ENCODE peak calls at places on chromosomes 4 and X, in four cellular contexts. One of them, this sample, is unnamed.

GRCh38 chr4:120043828-120044227 is 22.8 kb downstream of the MAD2L1 start:
- DNase-seq in NCI-H748 treated with DMSO at 0.1 percent for 48 hours: no peak
- DNase-seq in germinal center: no peak
- DNase-seq in substantia nigra: no peak
- DNase-seq in this sample: no peak

GRCh38 chr4:128322986-128323385 is 35.4 kb upstream of the PGRMC2 start:
- DNase-seq in NCI-H748 treated with DMSO at 0.1 percent for 48 hours: no peak
- DNase-seq in germinal center: no peak
- DNase-seq in substantia nigra: no peak
- DNase-seq in this sample: no peak

GRCh38 chr4:39860804-39861203 is 116.9 kb downstream of the PDS5A start:
- DNase-seq in NCI-H748 treated with DMSO at 0.1 percent for 48 hours: no peak
- DNase-seq in germinal center: no peak
- DNase-seq in substantia nigra: no peak
- DNase-seq in this sample: no peak

GRCh38 chr4:183600189-183600685 is 58.7 kb downstream of the RWDD4 start:
- DNase-seq in NCI-H748 treated with DMSO at 0.1 percent for 48 hours: no peak
- DNase-seq in germinal center: no peak
- DNase-seq in substantia nigra: no peak
- DNase-seq in this sample: peak; percentile 34

GRCh38 chr4:14620567-14621138 is 381.6 kb upstream of the CPEB2 start:
- DNase-seq in NCI-H748 treated with DMSO at 0.1 percent for 48 hours: no peak
- DNase-seq in germinal center: no peak
- DNase-seq in substantia nigra: no peak
- DNase-seq in this sample: no peak

GRCh38 chrX:129462707-129463106 is 60.6 kb downstream of the SMARCA1 start:
- DNase-seq in NCI-H748 treated with DMSO at 0.1 percent for 48 hours: no peak
- DNase-seq in germinal center: no peak
- DNase-seq in substantia nigra: no peak
- DNase-seq in this sample: no peak

GRCh38 chr4:139767585-139767984 is 102.0 kb downstream of the MGST2 start:
- DNase-seq in NCI-H748 treated with DMSO at 0.1 percent for 48 hours: no peak
- DNase-seq in germinal center: no peak
- DNase-seq in substantia nigra: no peak
- DNase-seq in this sample: no peak

GRCh38 chrX:1163231-1163630 is 49.2 kb downstream of the CRLF2 start:
- DNase-seq in NCI-H748 treated with DMSO at 0.1 percent for 48 hours: no peak
- DNase-seq in germinal center: no peak
- DNase-seq in substantia nigra: no peak
- DNase-seq in this sample: no peak

GRCh38 chr4:137129471-137130244 is 402.6 kb downstream of the PCDH18 start:
- DNase-seq in NCI-H748 treated with DMSO at 0.1 percent for 48 hours: no peak
- DNase-seq in germinal center: no peak
- DNase-seq in substantia nigra: no peak
- DNase-seq in this sample: no peak

GRCh38 chr4:47032405-47033106 is 1.2 kb downstream of the GABRB1 start:
- DNase-seq in NCI-H748 treated with DMSO at 0.1 percent for 48 hours: peak; percentile 29
- DNase-seq in germinal center: peak; percentile 31
- DNase-seq in substantia nigra: peak; percentile 37
- DNase-seq in this sample: no peak

GRCh38 chr4:54959656-54960055 is 165.7 kb downstream of the KDR start:
- DNase-seq in NCI-H748 treated with DMSO at 0.1 percent for 48 hours: no peak
- DNase-seq in germinal center: no peak
- DNase-seq in substantia nigra: no peak
- DNase-seq in this sample: no peak

GRCh38 chr4:182521006-182521405 is 277.8 kb downstream of the TENM3 start:
- DNase-seq in NCI-H748 treated with DMSO at 0.1 percent for 48 hours: no peak
- DNase-seq in germinal center: no peak
- DNase-seq in substantia nigra: no peak
- DNase-seq in this sample: no peak

GRCh38 chr4:84470204-84470785 is 28.8 kb downstream of the NKX6-1 start:
- DNase-seq in NCI-H748 treated with DMSO at 0.1 percent for 48 hours: no peak
- DNase-seq in germinal center: no peak
- DNase-seq in substantia nigra: no peak
- DNase-seq in this sample: no peak

GRCh38 chr4:32189130-32189529 is 1469.0 kb downstream of the PCDH7 start:
- DNase-seq in NCI-H748 treated with DMSO at 0.1 percent for 48 hours: no peak
- DNase-seq in germinal center: no peak
- DNase-seq in substantia nigra: no peak
- DNase-seq in this sample: peak; percentile 84

GRCh38 chr4:35364321-35364870 is 879.9 kb downstream of the ARAP2 start:
- DNase-seq in NCI-H748 treated with DMSO at 0.1 percent for 48 hours: no peak
- DNase-seq in germinal center: no peak
- DNase-seq in substantia nigra: no peak
- DNase-seq in this sample: no peak

GRCh38 chrX:110081740-110082139 is 78.8 kb downstream of the TMEM164 start:
- DNase-seq in NCI-H748 treated with DMSO at 0.1 percent for 48 hours: no peak
- DNase-seq in germinal center: no peak
- DNase-seq in substantia nigra: no peak
- DNase-seq in this sample: no peak

GRCh38 chr4:184498598-184498997 is 24.2 kb upstream of the IRF2 start:
- DNase-seq in NCI-H748 treated with DMSO at 0.1 percent for 48 hours: no peak
- DNase-seq in germinal center: no peak
- DNase-seq in substantia nigra: no peak
- DNase-seq in this sample: peak; percentile 34

GRCh38 chrX:41027388-41027787 is 57.9 kb upstream of the USP9X start:
- DNase-seq in NCI-H748 treated with DMSO at 0.1 percent for 48 hours: no peak
- DNase-seq in germinal center: no peak
- DNase-seq in substantia nigra: no peak
- DNase-seq in this sample: no peak

GRCh38 chr4:7045961-7046921 is 3.1 kb downstream of the TADA2B start:
- DNase-seq in NCI-H748 treated with DMSO at 0.1 percent for 48 hours: no peak
- DNase-seq in germinal center: peak; percentile 33
- DNase-seq in substantia nigra: no peak
- DNase-seq in this sample: no peak

GRCh38 chr4:88981571-88981970 is 75.4 kb downstream of the FAM13A start:
- DNase-seq in NCI-H748 treated with DMSO at 0.1 percent for 48 hours: no peak
- DNase-seq in germinal center: no peak
- DNase-seq in substantia nigra: no peak
- DNase-seq in this sample: no peak

GRCh38 chrX:155112171-155112570 is 40.9 kb downstream of the BRCC3 start:
- DNase-seq in NCI-H748 treated with DMSO at 0.1 percent for 48 hours: no peak
- DNase-seq in germinal center: no peak
- DNase-seq in substantia nigra: no peak
- DNase-seq in this sample: no peak

GRCh38 chr4:169847171-169847570 is 89.4 kb upstream of the HPF1 start:
- DNase-seq in NCI-H748 treated with DMSO at 0.1 percent for 48 hours: no peak
- DNase-seq in germinal center: no peak
- DNase-seq in substantia nigra: no peak
- DNase-seq in this sample: no peak

GRCh38 chr4:60033826-60034225 is 1166.3 kb upstream of the ADGRL3 start:
- DNase-seq in NCI-H748 treated with DMSO at 0.1 percent for 48 hours: no peak
- DNase-seq in germinal center: no peak
- DNase-seq in substantia nigra: no peak
- DNase-seq in this sample: no peak

GRCh38 chrX:147838465-147839131 is 73.1 kb upstream of the FMR1 start:
- DNase-seq in NCI-H748 treated with DMSO at 0.1 percent for 48 hours: no peak
- DNase-seq in germinal center: no peak
- DNase-seq in substantia nigra: no peak
- DNase-seq in this sample: no peak

GRCh38 chr4:127857641-127858040 is 23.1 kb upstream of the PLK4 start:
- DNase-seq in NCI-H748 treated with DMSO at 0.1 percent for 48 hours: no peak
- DNase-seq in germinal center: no peak
- DNase-seq in substantia nigra: no peak
- DNase-seq in this sample: no peak

GRCh38 chrX:31591355-31591754 is 519.5 kb upstream of the FTHL17 start:
- DNase-seq in NCI-H748 treated with DMSO at 0.1 percent for 48 hours: no peak
- DNase-seq in germinal center: no peak
- DNase-seq in substantia nigra: no peak
- DNase-seq in this sample: no peak

GRCh38 chr4:3313139-3313538 is 20.3 kb downstream of the RGS12 start:
- DNase-seq in NCI-H748 treated with DMSO at 0.1 percent for 48 hours: no peak
- DNase-seq in germinal center: no peak
- DNase-seq in substantia nigra: no peak
- DNase-seq in this sample: no peak

GRCh38 chrX:68234171-68234910 is 199.0 kb downstream of the OPHN1 start:
- DNase-seq in NCI-H748 treated with DMSO at 0.1 percent for 48 hours: no peak
- DNase-seq in germinal center: no peak
- DNase-seq in substantia nigra: no peak
- DNase-seq in this sample: no peak

GRCh38 chrX:148069759-148070503 is 88.8 kb downstream of the FMR1NB start:
- DNase-seq in NCI-H748 treated with DMSO at 0.1 percent for 48 hours: no peak
- DNase-seq in germinal center: no peak
- DNase-seq in substantia nigra: no peak
- DNase-seq in this sample: no peak

GRCh38 chrX:47176101-47176740 is 17.4 kb upstream of the UBA1 start:
- DNase-seq in NCI-H748 treated with DMSO at 0.1 percent for 48 hours: no peak
- DNase-seq in germinal center: no peak
- DNase-seq in substantia nigra: no peak
- DNase-seq in this sample: no peak

GRCh38 chr4:71195932-71196331 is 142.9 kb upstream of the SLC4A4 start:
- DNase-seq in NCI-H748 treated with DMSO at 0.1 percent for 48 hours: no peak
- DNase-seq in germinal center: no peak
- DNase-seq in substantia nigra: no peak
- DNase-seq in this sample: no peak

GRCh38 chr4:1048781-1049590 is 37.6 kb downstream of the FGFRL1 start:
- DNase-seq in NCI-H748 treated with DMSO at 0.1 percent for 48 hours: no peak
- DNase-seq in germinal center: no peak
- DNase-seq in substantia nigra: no peak
- DNase-seq in this sample: no peak

GRCh38 chr4:3668825-3669552 is 97.2 kb upstream of the ADRA2C start:
- DNase-seq in NCI-H748 treated with DMSO at 0.1 percent for 48 hours: no peak
- DNase-seq in germinal center: no peak
- DNase-seq in substantia nigra: no peak
- DNase-seq in this sample: no peak

GRCh38 chrX:150506486-150506885 is 61.9 kb upstream of the MTM1 start:
- DNase-seq in NCI-H748 treated with DMSO at 0.1 percent for 48 hours: no peak
- DNase-seq in germinal center: no peak
- DNase-seq in substantia nigra: no peak
- DNase-seq in this sample: no peak

GRCh38 chr4:102683846-102684581 is 76.8 kb downstream of the MANBA start:
- DNase-seq in NCI-H748 treated with DMSO at 0.1 percent for 48 hours: no peak
- DNase-seq in germinal center: no peak
- DNase-seq in substantia nigra: no peak
- DNase-seq in this sample: no peak

GRCh38 chrX:119503484-119503861 is 35.2 kb downstream of the SLC25A5 start:
- DNase-seq in NCI-H748 treated with DMSO at 0.1 percent for 48 hours: no peak
- DNase-seq in germinal center: no peak
- DNase-seq in substantia nigra: no peak
- DNase-seq in this sample: no peak

GRCh38 chr4:1765409-1766335 is 27.4 kb upstream of the FGFR3 start:
- DNase-seq in NCI-H748 treated with DMSO at 0.1 percent for 48 hours: no peak
- DNase-seq in germinal center: no peak
- DNase-seq in substantia nigra: no peak
- DNase-seq in this sample: no peak

This sample was measured in vagina.